ENCODE peak calls at places on chromosomes 12 and 14, in five cellular contexts. One of them, this sample, is unnamed.

GRCh38 chr12:64116969-64117368 is 105.1 kb downstream of the KICS2 start:
- DNase-seq in heart right ventricle: no peak
- DNase-seq in cardiac fibroblast: no peak
- DNase-seq in SK-N-SH: no peak
- DNase-seq in cardiac muscle cell: no peak
- DNase-seq in this sample: no peak

GRCh38 chr14:70713096-70713875 is 71.6 kb downstream of the TTC9 start:
- DNase-seq in heart right ventricle: peak
- DNase-seq in cardiac fibroblast: no peak
- DNase-seq in SK-N-SH: no peak
- DNase-seq in cardiac muscle cell: no peak
- DNase-seq in this sample: no peak

GRCh38 chr12:76874491-76875190 is 4.2 kb downstream of the CSRP2 start:
- DNase-seq in heart right ventricle: no peak
- DNase-seq in cardiac fibroblast: no peak
- DNase-seq in SK-N-SH: no peak
- DNase-seq in cardiac muscle cell: no peak
- DNase-seq in this sample: no peak

GRCh38 chr12:46675736-46676135 is 150.1 kb downstream of the SLC38A4 start:
- DNase-seq in heart right ventricle: no peak
- DNase-seq in cardiac fibroblast: peak
- DNase-seq in SK-N-SH: peak
- DNase-seq in cardiac muscle cell: peak
- DNase-seq in this sample: peak

GRCh38 chr12:102871014-102871413 is 46.0 kb downstream of the PAH start:
- DNase-seq in heart right ventricle: no peak
- DNase-seq in cardiac fibroblast: no peak
- DNase-seq in SK-N-SH: no peak
- DNase-seq in cardiac muscle cell: no peak
- DNase-seq in this sample: no peak

GRCh38 chr14:24430682-24431568 is 1.2 kb downstream of the KHNYN start:
- DNase-seq in heart right ventricle: no peak
- DNase-seq in cardiac fibroblast: peak
- DNase-seq in SK-N-SH: no peak
- DNase-seq in cardiac muscle cell: no peak
- DNase-seq in this sample: peak

GRCh38 chr12:60539592-60539991 is 943.8 kb downstream of the SLC16A7 start:
- DNase-seq in heart right ventricle: no peak
- DNase-seq in cardiac fibroblast: no peak
- DNase-seq in SK-N-SH: no peak
- DNase-seq in cardiac muscle cell: no peak
- DNase-seq in this sample: no peak

GRCh38 chr14:99324291-99324690 is 52.3 kb upstream of the BCL11B start:
- DNase-seq in heart right ventricle: no peak
- DNase-seq in cardiac fibroblast: no peak
- DNase-seq in SK-N-SH: no peak
- DNase-seq in cardiac muscle cell: no peak
- DNase-seq in this sample: no peak

GRCh38 chr14:104690861-104691455 is 1.5 kb downstream of the INF2 start:
- DNase-seq in heart right ventricle: no peak
- DNase-seq in cardiac fibroblast: no peak
- DNase-seq in SK-N-SH: no peak
- DNase-seq in cardiac muscle cell: no peak
- DNase-seq in this sample: no peak

GRCh38 chr12:3490848-3491382 is at the start of gene PRMT8:
- DNase-seq in heart right ventricle: no peak
- DNase-seq in cardiac fibroblast: peak
- DNase-seq in SK-N-SH: peak
- DNase-seq in cardiac muscle cell: peak
- DNase-seq in this sample: no peak

GRCh38 chr12:32896438-32897275 is at the start of gene PKP2:
- DNase-seq in heart right ventricle: peak
- DNase-seq in cardiac fibroblast: peak
- DNase-seq in SK-N-SH: peak
- DNase-seq in cardiac muscle cell: peak
- DNase-seq in this sample: no peak

GRCh38 chr14:35331605-35332516 is 39.7 kb downstream of the PSMA6 start:
- DNase-seq in heart right ventricle: no peak
- DNase-seq in cardiac fibroblast: peak
- DNase-seq in SK-N-SH: peak
- DNase-seq in cardiac muscle cell: no peak
- DNase-seq in this sample: peak

GRCh38 chr14:99660006-99660566 is 15.2 kb downstream of the HHIPL1 start:
- DNase-seq in heart right ventricle: no peak
- DNase-seq in cardiac fibroblast: no peak
- DNase-seq in SK-N-SH: no peak
- DNase-seq in cardiac muscle cell: no peak
- DNase-seq in this sample: no peak

GRCh38 chr12:18141583-18141982 is 51.6 kb upstream of the RERGL start:
- DNase-seq in heart right ventricle: no peak
- DNase-seq in cardiac fibroblast: peak
- DNase-seq in SK-N-SH: no peak
- DNase-seq in cardiac muscle cell: no peak
- DNase-seq in this sample: peak

GRCh38 chr12:5830121-5830520 is 114.9 kb downstream of the ANO2 start:
- DNase-seq in heart right ventricle: no peak
- DNase-seq in cardiac fibroblast: no peak
- DNase-seq in SK-N-SH: no peak
- DNase-seq in cardiac muscle cell: no peak
- DNase-seq in this sample: no peak

GRCh38 chr12:29782285-29782820 is 1.4 kb downstream of the TMTC1 start:
- DNase-seq in heart right ventricle: peak
- DNase-seq in cardiac fibroblast: peak
- DNase-seq in SK-N-SH: no peak
- DNase-seq in cardiac muscle cell: peak
- DNase-seq in this sample: peak

GRCh38 chr12:42325326-42325775 is 543 bp downstream of the ZCRB1 start:
- DNase-seq in heart right ventricle: no peak
- DNase-seq in cardiac fibroblast: no peak
- DNase-seq in SK-N-SH: no peak
- DNase-seq in cardiac muscle cell: no peak
- DNase-seq in this sample: peak

GRCh38 chr14:21191809-21192446 is 36.1 kb upstream of the OR5AU1 start:
- DNase-seq in heart right ventricle: peak
- DNase-seq in cardiac fibroblast: peak
- DNase-seq in SK-N-SH: peak
- DNase-seq in cardiac muscle cell: peak
- DNase-seq in this sample: peak

GRCh38 chr14:23058654-23059504 is 1.6 kb upstream of the CDH24 start:
- DNase-seq in heart right ventricle: no peak
- DNase-seq in cardiac fibroblast: no peak
- DNase-seq in SK-N-SH: no peak
- DNase-seq in cardiac muscle cell: no peak
- DNase-seq in this sample: no peak

GRCh38 chr14:51298895-51299294 is 58.8 kb downstream of the TMX1 start:
- DNase-seq in heart right ventricle: no peak
- DNase-seq in cardiac fibroblast: no peak
- DNase-seq in SK-N-SH: no peak
- DNase-seq in cardiac muscle cell: no peak
- DNase-seq in this sample: peak

GRCh38 chr14:32171469-32171868 is 30.4 kb upstream of the RNU6-7 start:
- DNase-seq in heart right ventricle: no peak
- DNase-seq in cardiac fibroblast: no peak
- DNase-seq in SK-N-SH: no peak
- DNase-seq in cardiac muscle cell: no peak
- DNase-seq in this sample: no peak

GRCh38 chr14:75968461-75968860 is 13.3 kb downstream of the TGFB3 start:
- DNase-seq in heart right ventricle: no peak
- DNase-seq in cardiac fibroblast: peak
- DNase-seq in SK-N-SH: no peak
- DNase-seq in cardiac muscle cell: no peak
- DNase-seq in this sample: peak

GRCh38 chr12:1277905-1278304 is 286.9 kb downstream of the ERC1 start:
- DNase-seq in heart right ventricle: no peak
- DNase-seq in cardiac fibroblast: no peak
- DNase-seq in SK-N-SH: no peak
- DNase-seq in cardiac muscle cell: peak
- DNase-seq in this sample: no peak

GRCh38 chr12:57623811-57624390 is 9.1 kb downstream of the B4GALNT1 start:
- DNase-seq in heart right ventricle: no peak
- DNase-seq in cardiac fibroblast: no peak
- DNase-seq in SK-N-SH: no peak
- DNase-seq in cardiac muscle cell: no peak
- DNase-seq in this sample: no peak

GRCh38 chr14:69694730-69695663 is 71.9 kb upstream of the SRSF5 start:
- DNase-seq in heart right ventricle: peak
- DNase-seq in cardiac fibroblast: peak
- DNase-seq in SK-N-SH: no peak
- DNase-seq in cardiac muscle cell: no peak
- DNase-seq in this sample: no peak

GRCh38 chr14:80364274-80364673 is 153.0 kb upstream of the DIO2 start:
- DNase-seq in heart right ventricle: no peak
- DNase-seq in cardiac fibroblast: peak
- DNase-seq in SK-N-SH: peak
- DNase-seq in cardiac muscle cell: no peak
- DNase-seq in this sample: peak

GRCh38 chr12:563250-563781 is 99.9 kb downstream of the NINJ2 start:
- DNase-seq in heart right ventricle: no peak
- DNase-seq in cardiac fibroblast: no peak
- DNase-seq in SK-N-SH: no peak
- DNase-seq in cardiac muscle cell: no peak
- DNase-seq in this sample: no peak

GRCh38 chr14:31320216-31320615 is 100.1 kb downstream of the HEATR5A start:
- DNase-seq in heart right ventricle: peak
- DNase-seq in cardiac fibroblast: no peak
- DNase-seq in SK-N-SH: no peak
- DNase-seq in cardiac muscle cell: no peak
- DNase-seq in this sample: no peak

GRCh38 chr14:106691601-106692291 is 1165.4 kb downstream of the TMEM121 start:
- DNase-seq in heart right ventricle: peak
- DNase-seq in cardiac fibroblast: no peak
- DNase-seq in SK-N-SH: peak
- DNase-seq in cardiac muscle cell: no peak
- DNase-seq in this sample: no peak

GRCh38 chr12:6693832-6694355 is 4.7 kb upstream of the ZNF384 start:
- DNase-seq in heart right ventricle: no peak
- DNase-seq in cardiac fibroblast: no peak
- DNase-seq in SK-N-SH: no peak
- DNase-seq in cardiac muscle cell: no peak
- DNase-seq in this sample: no peak

DNA sequence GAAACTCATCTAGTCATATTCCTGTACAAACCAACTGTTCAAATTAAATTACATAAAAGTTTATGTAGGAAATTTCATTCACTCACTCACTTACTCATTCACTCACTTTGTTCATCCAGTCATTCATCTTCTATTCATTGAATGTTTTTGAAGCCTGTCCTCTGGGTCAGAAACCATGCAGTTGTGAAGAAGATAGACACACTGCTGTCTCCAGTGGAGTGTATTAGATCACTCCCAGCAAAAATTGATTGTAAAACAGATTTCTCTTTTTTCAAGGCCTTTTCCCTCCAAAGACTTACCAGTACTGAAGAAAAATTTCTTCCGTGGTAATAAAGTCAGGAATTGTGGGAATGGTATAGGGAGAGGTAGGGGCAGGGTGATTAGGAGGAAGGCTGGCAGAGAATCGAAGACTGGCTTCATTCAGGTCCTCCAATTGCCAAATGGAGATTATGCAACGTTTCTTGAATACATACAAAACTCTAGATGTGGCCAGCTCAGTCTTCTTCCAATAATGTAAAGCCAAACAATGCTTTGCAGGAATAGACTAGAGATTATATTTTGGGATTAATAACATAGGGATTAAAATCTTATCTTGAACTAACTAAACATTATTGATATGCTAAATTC is 9.1 kb downstream of the LRRK2 start:
- DNase-seq in heart right ventricle: no peak
- DNase-seq in cardiac fibroblast: no peak
- DNase-seq in SK-N-SH: no peak
- DNase-seq in cardiac muscle cell: no peak
- DNase-seq in this sample: no peak
- TF ChIP-seq CTCF in heart right ventricle: no peak
- TF ChIP-seq CTCF in cardiac fibroblast: no peak
- TF ChIP-seq CTCF in SK-N-SH: no peak
- TF ChIP-seq CTCF in cardiac muscle cell: no peak
- TF ChIP-seq CTCF in this sample: no peak

DNA sequence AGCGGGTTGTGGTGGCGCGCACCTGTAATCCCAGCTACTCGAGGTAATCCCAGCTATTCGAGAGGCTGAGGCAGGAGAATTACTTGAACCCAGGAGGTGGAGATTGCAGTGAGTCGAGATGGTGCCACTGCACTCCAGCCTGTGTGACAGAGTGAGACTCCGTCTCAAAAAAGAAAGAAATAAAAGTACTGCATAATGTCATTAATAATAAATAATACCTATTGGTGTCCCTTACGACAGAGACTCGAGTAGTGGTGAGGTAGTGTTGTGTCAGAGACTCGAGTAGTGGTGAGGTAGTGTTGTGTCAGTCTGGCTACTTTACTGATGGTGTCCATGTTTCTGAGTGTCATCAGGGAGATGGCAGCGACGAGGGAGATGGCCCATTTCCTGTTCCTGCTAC is 1.3 kb downstream of the GLS2 start:
- DNase-seq in heart right ventricle: no peak
- DNase-seq in cardiac fibroblast: no peak
- DNase-seq in SK-N-SH: no peak
- DNase-seq in cardiac muscle cell: no peak
- DNase-seq in this sample: no peak
- H3K4me3 ChIP-seq in heart right ventricle: no peak
- H3K4me3 ChIP-seq in cardiac fibroblast: no peak
- H3K4me3 ChIP-seq in SK-N-SH: no peak
- H3K4me3 ChIP-seq in cardiac muscle cell: no peak
- H3K4me3 ChIP-seq in this sample: no peak

GRCh38 chr12:115916910-115917668 is 360.4 kb downstream of the MED13L start:
- DNase-seq in heart right ventricle: peak
- DNase-seq in cardiac fibroblast: peak
- DNase-seq in SK-N-SH: peak
- DNase-seq in cardiac muscle cell: peak
- DNase-seq in this sample: no peak
- TF ChIP-seq CTCF in heart right ventricle: peak
- TF ChIP-seq CTCF in cardiac fibroblast: peak
- TF ChIP-seq CTCF in SK-N-SH: peak
- TF ChIP-seq CTCF in cardiac muscle cell: peak
- TF ChIP-seq CTCF in this sample: peak

DNA sequence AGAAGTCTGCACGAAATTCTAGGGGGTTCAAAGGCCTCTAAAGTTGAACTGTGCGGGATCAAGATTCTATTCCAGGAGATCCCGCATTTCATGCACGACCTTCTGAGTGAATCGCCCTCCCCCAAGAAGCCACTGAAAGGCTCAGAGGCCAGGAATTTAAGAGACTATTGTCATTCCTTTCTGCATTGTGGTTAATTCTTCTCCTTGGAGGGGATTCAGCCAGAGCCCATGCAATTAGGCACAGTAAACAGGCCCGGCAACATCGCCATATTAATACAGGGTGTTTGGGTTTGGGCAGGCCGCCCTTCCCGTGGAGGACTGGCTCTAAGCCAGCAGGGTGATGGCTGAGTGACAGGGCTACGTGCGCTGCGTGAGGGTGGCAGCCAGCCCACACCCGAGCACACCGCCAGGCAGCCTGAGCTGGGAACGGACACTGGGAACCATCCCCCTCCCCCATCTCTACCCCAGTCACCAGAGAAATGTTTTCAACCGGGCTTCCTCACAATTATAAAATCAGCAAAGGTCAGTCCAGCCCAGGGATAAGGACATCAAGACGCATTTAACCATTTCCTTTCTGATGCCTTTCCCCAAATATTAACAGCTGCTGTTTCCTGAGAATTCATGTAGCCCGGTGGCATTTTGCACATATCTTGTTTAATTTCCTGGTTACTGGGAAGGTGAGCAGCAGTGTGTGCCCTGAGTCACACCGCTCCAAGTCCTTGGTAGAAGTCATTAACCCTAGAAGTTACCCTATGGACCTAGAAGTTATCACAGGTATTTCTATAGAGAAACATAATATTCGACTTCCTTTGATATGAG is 12.5 kb downstream of the EGLN3 start:
- DNase-seq in heart right ventricle: peak
- DNase-seq in cardiac fibroblast: peak
- DNase-seq in SK-N-SH: peak
- DNase-seq in cardiac muscle cell: peak
- DNase-seq in this sample: peak
- H3K4me3 ChIP-seq in heart right ventricle: peak
- H3K4me3 ChIP-seq in cardiac fibroblast: no peak
- H3K4me3 ChIP-seq in SK-N-SH: no peak
- H3K4me3 ChIP-seq in cardiac muscle cell: no peak
- H3K4me3 ChIP-seq in this sample: no peak